ENCODE peak calls at places on chromosome 9, in six cellular contexts. S is Karpas-422, Z is SK-N-SH, L is H1, B is neural progenitor cell, X is A549. A is an unnamed sample.

GRCh38 chr9:21965401-21965951 is 28.7 kb downstream of the CDKN2A start:
- DNase-seq in B (peak; percentile 89), S (peak; percentile 31), X (no peak), Z (peak; percentile 80), L (peak; percentile 79), A (no peak)

GRCh38 chr9:101486693-101487442 is 46.8 kb upstream of the RNF20 start:
- DNase-seq in Z (peak; percentile 86), S (no peak), B (peak; percentile 87), L (peak; percentile 87), X (peak; percentile 73), A (no peak)

GRCh38 chr9:114006931-114007691 is 71.0 kb downstream of the AMBP start:
- DNase-seq in B (no peak), Z (no peak), L (no peak), S (no peak), X (no peak), A (no peak)

GRCh38 chr9:137062384-137062783 is 8.0 kb downstream of the SAPCD2 start:
- DNase-seq in B (no peak), X (no peak), L (no peak), Z (no peak), S (no peak), A (no peak)

GRCh38 chr9:115884846-115885245 is 268.7 kb upstream of the PAPPA start:
- DNase-seq in Z (no peak), X (no peak), B (no peak), L (no peak), S (no peak), A (no peak)

GRCh38 chr9:2837915-2838314 is 6.0 kb downstream of the PUM3 start:
- DNase-seq in B (no peak), S (peak; percentile 53), Z (peak; percentile 12), X (peak; percentile 25), L (no peak), A (no peak)

GRCh38 chr9:114153761-114154596 is 1.4 kb upstream of the COL27A1 start:
- DNase-seq in L (peak; percentile 78), Z (peak; percentile 68), X (peak; percentile 71), S (no peak), B (peak; percentile 93), A (no peak)

GRCh38 chr9:77981332-77981731 is 50.3 kb downstream of the GNAQ start:
- DNase-seq in X (no peak), S (peak; percentile 58), B (peak; percentile 41), L (no peak), Z (no peak), A (peak; percentile 57)

GRCh38 chr9:90013778-90014177 is 409.0 kb downstream of the GADD45G start:
- DNase-seq in B (no peak), X (no peak), L (no peak), Z (no peak), S (no peak), A (no peak)

GRCh38 chr9:8188720-8189407 is 389.3 kb upstream of the DMAC1 start:
- DNase-seq in Z (peak; percentile 46), S (no peak), B (no peak), L (no peak), X (no peak), A (no peak)

GRCh38 chr9:117779760-117780159 is 75.6 kb downstream of the TLR4 start:
- DNase-seq in B (peak; percentile 12), X (no peak), Z (peak; percentile 6), S (no peak), L (no peak), A (no peak)

GRCh38 chr9:71549023-71549422 is 219.3 kb downstream of the CEMIP2 start:
- DNase-seq in B (no peak), Z (no peak), X (no peak), L (no peak), S (peak; percentile 55), A (no peak)

GRCh38 chr9:3948826-3949578 is 350.9 kb downstream of the GLIS3 start:
- DNase-seq in Z (no peak), X (no peak), B (no peak), L (no peak), S (no peak), A (no peak)

GRCh38 chr9:126806336-126806735 is 1.5 kb downstream of the ZBTB43 start:
- DNase-seq in S (no peak), X (no peak), L (no peak), B (no peak), Z (no peak), A (no peak)

GRCh38 chr9:14314929-14315753 is 1.2 kb upstream of the NFIB start:
- DNase-seq in L (peak; percentile 84), B (peak; percentile 60), Z (peak; percentile 91), S (peak; percentile 83), X (peak; percentile 70), A (peak; percentile 29)

GRCh38 chr9:135334953-135335460 is 144.6 kb upstream of the PPP1R26 start:
- DNase-seq in Z (peak; percentile 6), L (peak; percentile 30), X (no peak), B (no peak), S (no peak), A (no peak)

GRCh38 chr9:128114326-128115186 is 13.0 kb downstream of the PTGES2 start:
- DNase-seq in B (no peak), X (no peak), Z (no peak), L (no peak), S (peak; percentile 38), A (no peak)

GRCh38 chr9:107358867-107359440 is 75.9 kb downstream of the RAD23B start:
- DNase-seq in X (no peak), B (no peak), L (no peak), Z (no peak), S (no peak), A (no peak)

GRCh38 chr9:107615325-107615724 is 125.8 kb upstream of the KLF4 start:
- DNase-seq in X (no peak), B (no peak), S (no peak), Z (no peak), L (no peak), A (no peak)

GRCh38 chr9:8374471-8374870 is 574.9 kb upstream of the DMAC1 start:
- DNase-seq in B (no peak), X (no peak), L (no peak), Z (no peak), S (no peak), A (no peak)

GRCh38 chr9:96420468-96421219 is 2.5 kb upstream of the ZNF367 start:
- DNase-seq in Z (no peak), B (peak; percentile 46), S (peak; percentile 92), X (peak; percentile 92), L (no peak), A (peak; percentile 15)

GRCh38 chr9:87957839-87958238 is 16.5 kb downstream of the CDK20 start:
- DNase-seq in Z (no peak), L (no peak), X (no peak), S (no peak), B (no peak), A (no peak)

GRCh38 chr9:38074441-38074943 is 5.5 kb upstream of the SHB start:
- DNase-seq in Z (no peak), S (peak; percentile 42), B (no peak), L (no peak), X (no peak), A (no peak)

GRCh38 chr9:104775574-104775936 is 11.6 kb downstream of the NIPSNAP3B start:
- DNase-seq in S (no peak), X (no peak), B (no peak), Z (no peak), L (no peak), A (peak; percentile 30)

GRCh38 chr9:72292874-72293607 is 72.0 kb downstream of the ZFAND5 start:
- DNase-seq in S (no peak), X (peak; percentile 67), B (no peak), L (no peak), Z (no peak), A (no peak)

DNA sequence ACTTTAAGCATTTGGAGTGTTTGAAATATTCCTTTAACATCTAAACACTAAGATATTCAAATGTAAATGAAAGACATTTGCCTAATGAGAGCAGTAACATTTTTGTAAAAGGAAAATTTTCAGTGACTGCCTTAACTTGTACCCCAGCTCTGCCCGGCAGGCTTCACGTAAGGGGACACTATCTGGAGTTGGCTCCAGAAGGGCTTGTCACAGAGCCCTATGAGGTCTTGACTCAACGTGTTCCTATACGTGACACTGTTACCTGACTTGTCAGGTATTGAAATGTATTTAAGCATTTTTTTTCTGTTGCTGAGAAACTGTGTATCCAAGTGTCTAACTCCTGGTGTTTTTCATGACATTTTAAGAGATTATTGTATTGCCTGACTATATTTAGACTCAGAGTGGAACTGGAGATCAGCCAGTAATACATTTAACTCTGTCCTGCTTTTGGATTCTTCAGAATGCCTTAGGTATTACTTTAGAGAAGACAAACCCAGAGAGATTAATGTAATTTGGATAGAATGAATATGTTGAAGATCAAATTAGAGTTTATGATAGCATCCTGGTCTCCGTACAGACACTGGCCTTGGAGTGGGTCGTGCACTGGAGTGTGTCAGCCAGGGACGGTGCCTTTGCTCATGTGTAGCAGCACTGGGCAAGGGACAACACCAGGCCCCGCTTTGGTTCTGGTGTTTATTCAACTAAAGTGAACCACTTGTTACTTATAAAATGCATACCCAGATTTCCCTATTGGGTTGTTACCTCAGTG is 34.6 kb upstream of the PHF2 start:
- DNase-seq in L (no peak), Z (peak; percentile 58), B (no peak), S (no peak), X (no peak), A (no peak)
- H3K4me2 ChIP-seq in L (no peak overlapping the region), Z (no peak overlapping the region), B (no peak overlapping the region), S (no peak overlapping the region), X (no peak overlapping the region), A (no peak overlapping the region)

GRCh38 chr9:131608469-131609115 is 63.3 kb downstream of the PRRT1B start:
- DNase-seq in B (peak; percentile 83), Z (no peak), L (peak; percentile 72), X (peak; percentile 81), S (no peak), A (no peak)
- H3K4me2 ChIP-seq in B (peak overlapping the region; percentile 60), Z (peak overlapping the region; percentile 53), L (peak overlapping the region; percentile 56), X (peak overlapping the region; percentile 85), S (no peak overlapping the region), A (no peak overlapping the region)

GRCh38 chr9:35076848-35077247 is 2.9 kb downstream of the FANCG start:
- DNase-seq in L (no peak), X (no peak), Z (no peak), B (no peak), S (no peak), A (no peak)

GRCh38 chr9:35079041-35079425 is 709 bp downstream of the FANCG start:
- DNase-seq in B (peak; percentile 38), S (peak; percentile 53), Z (peak; percentile 27), X (no peak), L (no peak), A (peak; percentile 14)

GRCh38 chr9:35075358-35075757 is 2.9 kb upstream of the VCP start:
- DNase-seq in B (no peak), S (no peak), L (no peak), X (no peak), Z (no peak), A (no peak)

GRCh38 chr9:35079426-35080341 is at the start of gene FANCG:
- DNase-seq in X (peak; percentile 95), L (peak; percentile 90), B (peak; percentile 96), S (peak; percentile 96), Z (peak; percentile 94), A (peak; percentile 94)

DNA sequence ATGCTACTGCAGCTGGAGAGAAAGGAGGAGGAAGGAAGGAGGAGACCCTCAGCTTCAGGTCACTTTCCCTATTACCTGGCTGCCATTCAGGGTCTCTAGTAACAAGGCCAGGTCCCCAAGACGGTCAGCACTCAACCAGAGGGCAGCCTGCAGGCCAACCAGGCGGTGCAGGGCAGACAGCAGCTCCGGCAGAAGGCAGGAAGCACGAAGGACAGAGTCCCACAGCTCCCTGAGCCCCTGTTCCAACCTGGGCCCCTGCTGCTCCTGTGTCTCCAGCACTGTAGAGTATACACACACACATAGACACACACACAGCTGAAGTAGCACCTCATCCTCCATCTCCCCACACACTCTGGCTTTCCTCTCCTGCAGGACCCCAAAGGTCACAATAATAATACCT is 1.7 kb downstream of the FANCG start:
- DNase-seq in S (no peak), L (no peak), B (no peak), X (no peak), Z (no peak), A (no peak)
- H3K4me2 ChIP-seq in S (peak overlapping the region; percentile 88), L (peak overlapping the region; percentile 83), B (peak overlapping the region; percentile 75), X (peak overlapping the region; percentile 96), Z (peak overlapping the region; percentile 91), A (peak overlapping the region; percentile 88)

GRCh38 chr9:123251741-123252140 is 16.6 kb downstream of the STRBP start:
- DNase-seq in S (no peak), Z (no peak), L (no peak), X (no peak), B (no peak), A (no peak)
- H3K4me2 ChIP-seq in S (no peak overlapping the region), Z (no peak overlapping the region), L (no peak overlapping the region), X (no peak overlapping the region), B (no peak overlapping the region), A (no peak overlapping the region)

A was measured in MM.1S.